ENCODE peak calls at places on chromosomes 11 and 22, in ten cellular contexts. G is HCT116, W is neural progenitor cell, Q is H1, O is hepatocyte, R is HepG2, V is keratinocyte, C is PC-9, K is mammary epithelial cell, Y is K562. U is an unnamed sample.

GRCh38 chr22:46477967-46478635 is 59.3 kb downstream of the CELSR1 start:
- DNase-seq in O (peak; percentile 3), C (no peak), G (no peak), K (no peak), V (no peak), Q (no peak), Y (no peak), R (no peak), W (no peak), U (no peak)

GRCh38 chr11:101620026-101620425 is 36.2 kb upstream of the TRPC6 start:
- DNase-seq in W (no peak), R (no peak), K (no peak), Y (no peak), G (no peak), C (no peak), Q (no peak), O (no peak), V (no peak), U (no peak)

GRCh38 chr11:119206512-119207299 is 567 bp downstream of the CBL start:
- DNase-seq in G (no peak), Q (peak; percentile 81), W (peak; percentile 75), O (peak; percentile 72), C (peak; percentile 46), R (no peak), Y (peak; percentile 83), V (no peak), K (no peak), U (peak; percentile 24)

GRCh38 chr11:65185166-65185565 is 3.4 kb downstream of the CAPN1 start:
- DNase-seq in O (no peak), C (no peak), Y (no peak), Q (no peak), W (no peak), K (no peak), R (no peak), V (no peak), G (no peak), U (no peak)

GRCh38 chr11:75815345-75815983 is 454 bp downstream of the UVRAG start:
- DNase-seq in C (no peak), V (no peak), R (no peak), K (no peak), Q (peak; percentile 77), G (no peak), Y (no peak), O (peak; percentile 75), W (no peak), U (peak; percentile 24)

GRCh38 chr11:11856638-11857037 is 14.9 kb downstream of the USP47 start:
- DNase-seq in C (no peak), Y (no peak), W (no peak), V (no peak), G (no peak), Q (no peak), R (no peak), O (no peak), K (peak; percentile 44), U (peak; percentile 67)

GRCh38 chr11:134410766-134411165 is 1.3 kb downstream of the B3GAT1 start:
- DNase-seq in V (no peak), Y (no peak), Q (no peak), O (no peak), G (no peak), R (no peak), C (no peak), W (no peak), K (no peak), U (no peak)

GRCh38 chr11:71163371-71163770 is 89.0 kb downstream of the SHANK2 start:
- DNase-seq in V (no peak), Y (no peak), G (no peak), R (no peak), O (no peak), Q (no peak), W (no peak), K (no peak), C (no peak), U (no peak)

GRCh38 chr22:23237201-23237798 is 57.0 kb downstream of the BCR start:
- DNase-seq in G (no peak), K (no peak), Y (peak; percentile 91), V (no peak), W (peak; percentile 77), Q (no peak), C (no peak), O (peak; percentile 38), R (no peak), U (peak; percentile 67)

GRCh38 chr22:23240639-23241389 is 60.5 kb downstream of the BCR start:
- DNase-seq in G (no peak), V (no peak), Y (peak; percentile 89), W (peak; percentile 50), Q (no peak), R (no peak), K (peak; percentile 15), O (no peak), C (no peak), U (no peak)

GRCh38 chr22:23237841-23238240 is 57.5 kb downstream of the BCR start:
- DNase-seq in K (no peak), Q (no peak), C (no peak), O (no peak), V (no peak), Y (peak; percentile 60), G (no peak), R (no peak), W (no peak), U (no peak)

GRCh38 chr22:23239429-23239828 is 59.1 kb downstream of the BCR start:
- DNase-seq in C (no peak), W (no peak), K (no peak), Q (no peak), G (no peak), V (no peak), Y (no peak), R (no peak), O (no peak), U (no peak)

DNA sequence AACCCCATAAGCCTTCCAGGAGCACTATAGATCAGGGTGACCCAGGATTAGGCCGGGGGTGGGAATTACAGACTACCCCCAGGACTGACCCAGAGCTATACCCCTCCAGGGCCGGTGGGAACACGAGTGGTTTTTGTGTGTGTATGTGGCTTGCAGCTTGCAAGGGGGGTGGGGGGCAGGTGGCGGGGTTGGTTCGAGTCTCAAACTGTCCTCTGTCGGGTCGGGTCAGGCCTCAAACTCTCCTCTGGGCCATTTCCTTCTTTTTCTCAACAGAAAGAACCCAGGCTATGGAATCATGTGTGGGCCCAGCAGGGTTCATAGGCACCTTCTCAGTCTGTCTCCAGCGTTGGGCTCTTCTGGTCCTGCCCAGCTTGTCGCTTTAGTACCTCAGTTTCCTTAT is 58.4 kb downstream of the BCR start:
- DNase-seq in C (no peak), Q (no peak), W (no peak), G (no peak), K (no peak), Y (no peak), R (no peak), V (no peak), O (no peak), U (no peak)
- H3K4me3 ChIP-seq in C (no peak overlapping the region), Q (no peak overlapping the region), W (no peak overlapping the region), G (no peak overlapping the region), K (no peak overlapping the region), Y (no peak overlapping the region), R (no peak overlapping the region), V (no peak overlapping the region), O (no peak overlapping the region), U (no peak overlapping the region)

DNA sequence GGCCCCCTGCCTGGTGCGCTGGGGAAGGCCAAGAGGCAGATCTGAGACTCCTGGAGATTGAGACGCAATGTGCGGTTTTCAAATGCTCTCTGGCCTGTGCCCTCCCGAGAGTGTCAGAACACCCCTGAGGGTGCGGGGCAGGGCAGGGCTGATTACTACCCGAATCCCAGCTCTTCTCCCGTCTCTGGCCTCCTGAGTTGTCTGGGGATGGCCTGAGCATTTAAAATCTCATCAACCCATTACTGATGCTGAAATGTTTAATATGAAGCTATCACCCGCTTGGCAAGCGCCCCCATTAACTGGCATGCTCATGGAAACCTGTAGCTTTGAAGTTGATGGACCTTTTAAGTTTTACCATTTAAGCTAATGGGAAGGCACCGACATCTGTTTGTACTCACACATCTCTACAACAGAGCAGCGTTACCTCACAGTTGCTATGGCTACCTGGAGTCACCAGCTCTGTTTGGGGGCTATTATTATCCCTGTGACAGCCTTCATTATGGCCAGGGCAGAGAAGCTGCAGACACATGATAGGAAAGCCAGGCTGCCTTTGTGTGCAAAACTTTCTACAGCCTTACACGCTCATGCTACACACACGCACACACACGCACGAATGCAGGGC is 3.6 kb upstream of the MB start:
- DNase-seq in Q (no peak), O (peak; percentile 35), R (no peak), G (no peak), C (no peak), W (peak; percentile 41), V (no peak), Y (no peak), K (no peak), U (no peak)
- TF ChIP-seq EZH2 in Q (no peak), O (no peak), R (no peak), G (no peak), C (no peak), W (no peak), V (no peak), Y (no peak), K (no peak), U (no peak)

GRCh38 chr22:33247758-33248157 is 189.6 kb upstream of the SYN3 start:
- DNase-seq in C (no peak), Q (no peak), G (no peak), K (peak; percentile 55), W (no peak), R (no peak), V (no peak), O (no peak), Y (no peak), U (no peak)

GRCh38 chr22:33240901-33241300 is 182.7 kb upstream of the SYN3 start:
- DNase-seq in Q (no peak), Y (no peak), O (no peak), R (no peak), G (no peak), K (peak; percentile 46), C (no peak), W (no peak), V (no peak), U (no peak)

GRCh38 chr22:33242078-33242477 is 183.9 kb upstream of the SYN3 start:
- DNase-seq in C (no peak), R (no peak), K (peak; percentile 81), V (peak; percentile 68), O (no peak), Q (no peak), W (no peak), G (no peak), Y (no peak), U (no peak)
- H3K9me3 ChIP-seq in C (no peaks in the 10 kb centered on the region), R (no peaks in the 10 kb centered on the region), K (no peaks in the 10 kb centered on the region), V (no peaks in the 10 kb centered on the region), O (no peaks in the 10 kb centered on the region), Q (peaks cover 8% of the 10 kb centered on the region), W (no peaks in the 10 kb centered on the region), G (peaks cover 19% of the 10 kb centered on the region), Y (no peaks in the 10 kb centered on the region), U (no peaks in the 10 kb centered on the region)

DNA sequence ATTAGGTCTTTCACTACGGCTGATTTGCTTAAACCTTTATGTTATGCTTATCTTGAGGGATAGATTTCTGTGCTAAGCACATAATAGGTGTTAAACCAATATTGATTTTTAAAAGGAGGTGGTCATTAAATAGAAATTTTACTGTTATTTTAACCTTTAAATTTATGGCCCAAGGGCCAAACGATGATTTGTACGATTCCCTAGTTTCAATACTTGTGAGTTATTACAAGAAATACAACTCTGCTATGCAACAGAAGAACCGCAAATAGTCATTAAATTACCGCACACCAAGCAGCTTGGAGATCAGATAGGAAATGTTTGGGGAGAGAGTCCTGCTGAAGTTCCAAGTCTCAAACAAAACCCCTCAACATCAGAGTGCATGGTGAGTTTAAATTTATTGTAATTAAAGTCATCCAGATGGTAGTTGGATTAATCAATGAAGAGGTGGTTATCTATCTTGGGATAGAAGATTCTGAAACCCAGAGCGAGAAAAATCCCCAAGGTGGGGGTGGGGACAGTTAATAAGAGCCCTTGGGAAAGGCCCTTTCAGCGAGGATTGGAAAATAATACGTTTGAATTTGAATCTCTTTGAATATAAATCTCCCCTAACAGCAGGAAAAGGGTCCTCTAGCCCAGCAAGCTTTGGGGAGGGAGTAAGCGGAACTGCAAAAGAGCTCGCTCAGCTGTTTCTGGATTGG is 805 bp upstream of the QSER1 start:
- DNase-seq in W (no peak), K (peak; percentile 28), O (peak; percentile 44), C (peak; percentile 51), V (no peak), Q (no peak), Y (no peak), R (no peak), G (no peak), U (peak; percentile 25)
- H3K4me3 ChIP-seq in W (peak overlapping the region; percentile 97), K (peak overlapping the region; percentile 85), O (peak overlapping the region; percentile 89), C (peak overlapping the region; percentile 95), V (peak overlapping the region; percentile 96), Q (peak overlapping the region; percentile 98), Y (peak overlapping the region; percentile 97), R (peak overlapping the region; percentile 65), G (peak overlapping the region; percentile 75), U (peak overlapping the region; percentile 70)

U was measured in fibroblast of lung.